ENCODE peak calls at places on chromosomes 7 and 10, in seven cellular contexts. J, U, Y, Z, P, T and W are unnamed samples.

GRCh38 chr7:104809906-104810305 is 204.1 kb upstream of the KMT2E start:
- DNase-seq in J (no peak), Z (no peak), T (no peak), P (no peak), U (no peak), Y (no peak), W (no peak)

GRCh38 chr7:35747611-35748010 is 52.7 kb upstream of the HERPUD2 start:
- DNase-seq in J (no peak), P (no peak), T (no peak), U (no peak), Y (no peak), Z (no peak), W (no peak)

GRCh38 chr7:52758337-52758736 is 277.1 kb upstream of the POM121L12 start:
- DNase-seq in Y (no peak), P (no peak), U (no peak), T (no peak), J (no peak), Z (no peak), W (no peak)

GRCh38 chr10:15719062-15719898 is 442 bp downstream of the ITGA8 start:
- DNase-seq in Z (no peak), J (peak), T (peak), Y (peak), P (no peak), U (no peak), W (peak)

GRCh38 chr10:27745719-27746363 is at the start of gene MKX:
- DNase-seq in J (peak), P (no peak), Z (peak), T (peak), Y (peak), U (peak), W (peak)

GRCh38 chr10:1737222-1738061 is at the start of gene ADARB2:
- DNase-seq in Z (no peak), T (peak), U (no peak), Y (no peak), J (peak), P (no peak), W (no peak)

GRCh38 chr7:77415474-77415821 is 701 bp downstream of the GSAP start:
- DNase-seq in U (peak), Y (no peak), P (no peak), T (no peak), Z (no peak), J (peak), W (peak)

GRCh38 chr7:139730746-139731612 is 46.8 kb downstream of the HIPK2 start:
- DNase-seq in U (no peak), Y (peak), T (no peak), Z (peak), P (no peak), J (peak), W (no peak)

GRCh38 chr7:25754751-25755150 is 397.2 kb upstream of the NFE2L3 start:
- DNase-seq in P (no peak), U (no peak), J (no peak), Z (no peak), Y (no peak), T (no peak), W (no peak)

GRCh38 chr7:84948632-84949031 is 238.2 kb downstream of the SEMA3D start:
- DNase-seq in J (no peak), U (no peak), T (no peak), P (no peak), Z (no peak), Y (no peak), W (no peak)

GRCh38 chr7:104859754-104860426 is 154.1 kb upstream of the KMT2E start:
- DNase-seq in Y (no peak), Z (no peak), T (no peak), U (no peak), P (no peak), J (no peak), W (no peak)

GRCh38 chr7:78013368-78013767 is 214.8 kb downstream of the PHTF2 start:
- DNase-seq in U (no peak), T (no peak), Y (no peak), P (no peak), Z (no peak), J (no peak), W (no peak)

GRCh38 chr10:104076743-104077160 is 8.9 kb downstream of the COL17A1 start:
- DNase-seq in J (peak), Z (peak), P (no peak), T (no peak), Y (peak), U (no peak), W (peak)

GRCh38 chr10:124010563-124011131 is 82.8 kb downstream of the CHST15 start:
- DNase-seq in T (no peak), Z (no peak), J (peak), Y (no peak), P (peak), U (no peak), W (no peak)

GRCh38 chr10:73850863-73851461 is 23.4 kb downstream of the CAMK2G start:
- DNase-seq in T (no peak), Y (no peak), U (no peak), J (no peak), P (no peak), Z (no peak), W (no peak)

GRCh38 chr7:28020302-28020940 is 160.2 kb downstream of the JAZF1 start:
- DNase-seq in T (peak), J (peak), Y (peak), P (peak), Z (peak), U (peak), W (peak)

GRCh38 chr7:84614821-84615506 is 420.4 kb upstream of the SEMA3A start:
- DNase-seq in J (no peak), P (no peak), Z (peak), T (peak), Y (peak), U (peak), W (no peak)

GRCh38 chr7:132004528-132004927 is 448.1 kb upstream of the PODXL start:
- DNase-seq in Y (peak), U (no peak), T (peak), J (no peak), P (peak), Z (no peak), W (no peak)

GRCh38 chr7:110774066-110774465 is 316.9 kb upstream of the LRRN3 start:
- DNase-seq in Y (no peak), J (no peak), Z (peak), P (no peak), U (peak), T (peak), W (no peak)

GRCh38 chr10:113108180-113108835 is 158.3 kb downstream of the TCF7L2 start:
- DNase-seq in Z (peak), U (peak), J (peak), T (no peak), Y (no peak), P (peak), W (peak)

GRCh38 chr7:104160375-104160774 is 47.4 kb downstream of the ORC5 start:
- DNase-seq in J (no peak), P (peak), U (peak), Y (peak), T (no peak), Z (peak), W (no peak)

GRCh38 chr10:113704637-113705343 is 25.1 kb downstream of the CASP7 start:
- DNase-seq in Z (peak), Y (peak), T (peak), J (peak), U (peak), P (peak), W (peak)

GRCh38 chr10:29525762-29526161 is 109.0 kb downstream of the SVIL start:
- DNase-seq in P (no peak), Z (no peak), U (no peak), Y (no peak), J (no peak), T (no peak), W (no peak)

GRCh38 chr7:113976508-113976907 is 57.7 kb upstream of the PPP1R3A start:
- DNase-seq in Y (no peak), T (no peak), U (no peak), Z (no peak), P (no peak), J (no peak), W (no peak)

GRCh38 chr7:112157072-112157471 is 49.1 kb downstream of the DOCK4 start:
- DNase-seq in Z (peak), J (no peak), U (no peak), T (peak), P (no peak), Y (peak), W (no peak)

GRCh38 chr10:122249991-122250750 is 20.9 kb upstream of the BTBD16 start:
- DNase-seq in P (no peak), J (no peak), U (no peak), Z (no peak), T (no peak), Y (no peak), W (no peak)

GRCh38 chr7:7114575-7115291 is 67.6 kb upstream of the C1GALT1 start:
- DNase-seq in U (no peak), Z (peak), T (no peak), J (no peak), Y (no peak), P (no peak), W (no peak)

GRCh38 chr7:101838837-101839483 is 21.5 kb downstream of the CUX1 start:
- DNase-seq in U (peak), T (no peak), Y (no peak), P (no peak), J (no peak), Z (no peak), W (no peak)

GRCh38 chr7:157669768-157670345 is 333.1 kb downstream of the DNAJB6 start:
- DNase-seq in Z (no peak), P (no peak), T (no peak), Y (no peak), J (peak), U (no peak), W (no peak)

GRCh38 chr10:63383141-63383540 is 82.6 kb downstream of the JMJD1C start:
- DNase-seq in U (no peak), P (no peak), Y (peak), Z (no peak), J (no peak), T (no peak), W (no peak)

GRCh38 chr7:98758157-98758556 is 111.7 kb downstream of the TMEM130 start:
- DNase-seq in Z (no peak), J (no peak), T (no peak), P (no peak), U (no peak), Y (no peak), W (no peak)

GRCh38 chr7:6831018-6831725 is 5.1 kb upstream of the CCZ1B start:
- DNase-seq in J (no peak), Y (no peak), U (no peak), Z (no peak), T (no peak), P (no peak), W (no peak)

GRCh38 chr7:75881436-75882095 is 2.7 kb downstream of the RHBDD2 start:
- DNase-seq in J (peak), U (no peak), Y (no peak), P (no peak), T (no peak), Z (no peak), W (no peak)

GRCh38 chr7:81740403-81740802 is 29.4 kb downstream of the HGF start:
- DNase-seq in Y (no peak), T (no peak), U (no peak), J (no peak), Z (no peak), P (no peak), W (no peak)

GRCh38 chr10:60182691-60183090 is 207.0 kb downstream of the ANK3 start:
- DNase-seq in Z (peak), U (no peak), T (no peak), P (no peak), Y (peak), J (no peak), W (no peak)

GRCh38 chr10:34420795-34421194 is 394.3 kb downstream of the PARD3 start:
- DNase-seq in Z (no peak), J (no peak), Y (no peak), U (no peak), P (no peak), T (no peak), W (no peak)

GRCh38 chr10:132373241-132373955 is 23.6 kb upstream of the PWWP2B start:
- DNase-seq in Z (no peak), P (no peak), T (no peak), J (no peak), Y (no peak), U (no peak), W (no peak)

GRCh38 chr7:100483728-100484635 is at the start of gene NYAP1:
- DNase-seq in Y (peak), Z (peak), P (peak), J (peak), T (no peak), U (peak), W (peak)

DNA sequence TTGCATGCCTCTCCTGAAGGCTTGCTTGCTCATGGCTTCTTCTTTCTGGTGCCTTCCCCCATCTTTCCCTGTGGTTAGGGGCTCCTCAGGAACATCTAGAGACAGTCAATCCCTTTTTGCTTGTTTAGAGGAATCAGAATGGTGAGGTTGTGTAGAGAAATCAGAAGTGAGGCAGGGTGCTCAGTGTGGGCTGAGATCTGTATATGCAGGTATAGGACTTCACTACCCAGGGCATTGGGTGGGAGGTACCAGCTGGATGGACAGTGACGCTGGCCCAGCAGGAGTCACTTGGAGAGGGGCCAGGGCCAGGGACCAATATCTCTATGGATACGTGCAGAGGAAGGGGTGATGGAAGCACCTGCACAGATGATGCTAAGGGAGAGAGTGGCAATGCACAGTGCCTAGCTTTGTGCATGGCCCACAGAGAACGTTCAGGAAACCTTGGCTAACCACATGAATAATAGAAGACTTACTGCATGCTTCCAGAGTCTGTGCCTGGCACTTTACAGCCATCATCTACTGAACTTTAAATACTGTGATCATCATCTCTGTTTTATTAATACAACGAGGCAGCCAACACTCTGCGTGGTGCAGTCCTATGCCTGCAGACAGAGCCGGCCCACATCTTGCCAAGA is 255.2 kb downstream of the ABCA13 start:
- DNase-seq in J (no peak), P (no peak), U (no peak), Z (no peak), Y (no peak), T (no peak), W (no peak)
- H3K27ac ChIP-seq in J (no peak), P (no peak), U (no peak), Z (peak), Y (no peak), T (no peak), W (no peak)

GRCh38 chr10:79149345-79149661 is 80.5 kb downstream of the ZMIZ1 start:
- DNase-seq in J (no peak), T (no peak), P (no peak), Y (no peak), Z (no peak), U (no peak), W (no peak)
- H3K4me3 ChIP-seq in J (no peak), T (no peak), P (peak), Y (no peak), Z (peak), U (no peak), W (no peak)

DNA sequence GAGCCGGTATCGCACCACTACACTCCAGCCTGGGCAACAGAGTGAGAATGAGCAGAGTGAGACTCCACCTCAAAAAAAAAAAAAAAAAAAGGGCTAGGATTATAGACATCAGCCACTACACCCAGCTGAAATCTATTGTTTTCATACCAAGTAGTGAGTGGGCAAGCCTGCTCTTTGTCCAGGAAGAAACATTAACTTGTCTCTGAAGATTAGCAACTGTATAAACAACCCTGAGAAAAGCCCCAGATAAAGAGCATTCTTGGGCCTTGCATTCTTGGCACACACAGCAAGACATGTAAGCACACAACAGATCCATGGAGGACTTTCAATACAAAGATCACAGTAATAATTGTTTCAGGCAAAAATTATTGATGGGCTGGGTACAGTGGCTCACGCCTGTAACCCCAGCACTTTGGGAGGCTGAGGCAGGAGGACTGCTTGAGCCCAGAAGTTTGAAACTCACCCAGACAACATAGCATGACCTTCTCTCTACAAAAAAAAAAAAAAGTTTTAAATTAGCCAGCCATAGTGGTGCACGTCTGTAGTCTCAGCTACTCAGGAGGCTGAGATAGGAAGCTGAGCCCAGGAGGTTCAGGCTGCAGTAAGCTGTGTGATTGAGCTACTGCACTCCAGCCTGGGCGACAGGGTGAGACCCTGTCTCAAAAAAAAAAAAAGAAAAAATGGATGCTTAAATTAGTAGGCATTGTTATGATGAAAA is 4.4 kb downstream of the PSPH start:
- DNase-seq in Z (no peak), Y (peak), U (no peak), J (peak), T (peak), P (no peak), W (peak)
- H3K9ac ChIP-seq in Z (no peak), Y (no peak), U (no peak), J (no peak), T (no peak), P (peak), W (no peak)

GRCh38 chr7:29369909-29370488 is 175.4 kb downstream of the CHN2 start:
- DNase-seq in J (no peak), Y (no peak), Z (no peak), T (no peak), P (no peak), U (no peak), W (no peak)
- H3K27ac ChIP-seq in J (no peak), Y (no peak), Z (peak), T (no peak), P (no peak), U (no peak), W (no peak)

DNA sequence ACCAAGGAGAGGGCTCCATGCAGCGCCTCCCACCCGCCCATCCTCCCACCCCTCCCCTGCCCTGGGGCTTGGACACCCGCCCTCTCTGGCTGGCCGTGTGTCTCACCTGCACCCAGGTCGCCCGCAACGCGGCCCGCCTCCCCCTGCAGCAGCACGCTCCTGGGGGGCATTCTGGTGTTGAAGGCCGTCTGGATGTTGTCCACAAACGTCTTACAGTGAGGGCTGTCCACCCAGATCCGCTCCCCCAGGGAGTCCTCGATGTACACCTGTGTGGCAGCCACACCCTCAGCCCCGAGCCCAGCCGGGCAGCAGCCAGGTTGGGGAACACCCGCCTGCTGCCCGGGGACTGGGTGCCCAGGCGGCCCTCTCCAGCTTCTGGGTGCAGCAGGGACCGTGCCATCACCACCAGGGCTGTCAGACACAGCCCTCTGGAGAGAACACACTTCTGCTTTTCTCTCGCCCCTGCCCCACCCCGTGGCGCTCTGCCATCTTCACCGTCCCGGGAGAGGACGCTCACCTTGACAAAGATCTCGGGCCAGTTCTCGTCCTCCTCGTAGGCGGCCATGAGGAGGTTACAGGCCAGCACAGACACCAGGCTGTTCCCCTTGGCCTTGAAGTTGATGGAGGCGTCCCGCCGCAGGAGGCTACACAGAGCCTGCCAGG is 4.7 kb downstream of the INTS1 start:
- DNase-seq in P (no peak), J (no peak), T (no peak), U (no peak), Z (no peak), Y (no peak), W (no peak)
- H3K4me3 ChIP-seq in P (no peak), J (no peak), T (no peak), U (no peak), Z (no peak), Y (no peak), W (no peak)